ENCODE peak calls at places on chromosomes 4 and X, in ten cellular contexts. Q, Z, I, P, H, U, S, K, B and D are unnamed samples.

GRCh38 chr4:110808371-110808878 is 185.5 kb upstream of the PITX2 start:
- DNase-seq in Z (no peak), K (no peak), S (no peak), I (no peak), P (no peak), U (no peak), Q (no peak), B (no peak), H (peak; percentile 4), D (no peak)

GRCh38 chrX:26851981-26852380 is 611.2 kb downstream of the PPP4R3C start:
- DNase-seq in S (no peak), Z (no peak), U (no peak), P (no peak), H (peak; percentile 1), I (no peak), B (peak; percentile 9), K (no peak), Q (no peak), D (peak; percentile 5)

GRCh38 chrX:13791559-13791958 is 25.3 kb downstream of the GPM6B start:
- DNase-seq in U (no peak), B (no peak), S (no peak), Z (no peak), Q (no peak), K (no peak), H (no peak), P (no peak), I (no peak), D (no peak)

GRCh38 chrX:112901821-112902732 is 61.4 kb upstream of the AMOT start:
- DNase-seq in I (no peak), B (no peak), S (no peak), P (no peak), H (no peak), K (no peak), Q (no peak), Z (no peak), U (no peak), D (no peak)

GRCh38 chrX:43333543-43333942 is 322.6 kb upstream of the MAOA start:
- DNase-seq in H (no peak), B (peak; percentile 23), P (no peak), K (no peak), I (no peak), Z (no peak), S (no peak), U (no peak), Q (no peak), D (no peak)

GRCh38 chr4:52852041-52852440 is 10.1 kb upstream of the RASL11B start:
- DNase-seq in I (no peak), B (no peak), P (no peak), Z (no peak), U (no peak), Q (no peak), S (no peak), H (no peak), K (no peak), D (no peak)

GRCh38 chr4:151955721-151956340 is 195.0 kb upstream of the GATB start:
- DNase-seq in Q (no peak), U (no peak), S (no peak), K (no peak), B (no peak), P (no peak), Z (no peak), H (no peak), I (no peak), D (no peak)

GRCh38 chr4:59570850-59571476 is 1629.2 kb upstream of the ADGRL3 start:
- DNase-seq in P (no peak), B (peak; percentile 55), K (no peak), I (no peak), U (no peak), H (no peak), S (no peak), Z (no peak), Q (no peak), D (no peak)

GRCh38 chr4:130646886-130647285 is 1550.9 kb downstream of the C4orf33 start:
- DNase-seq in Z (no peak), U (no peak), P (no peak), K (no peak), Q (no peak), B (no peak), H (no peak), I (no peak), S (no peak), D (no peak)

GRCh38 chr4:19987746-19988145 is 264.0 kb upstream of the SLIT2 start:
- DNase-seq in S (no peak), B (no peak), H (peak; percentile 49), K (no peak), U (no peak), Z (no peak), I (no peak), P (no peak), Q (no peak), D (no peak)

GRCh38 chr4:6855692-6856297 is 53.8 kb upstream of the TBC1D14 start:
- DNase-seq in Q (no peak), U (no peak), P (no peak), H (peak; percentile 68), S (no peak), K (no peak), I (no peak), B (no peak), Z (no peak), D (no peak)

GRCh38 chr4:184907216-184907615 is 81.4 kb upstream of the ACSL1 start:
- DNase-seq in Q (no peak), U (no peak), K (no peak), P (no peak), B (no peak), Z (no peak), I (no peak), S (no peak), H (no peak), D (no peak)

GRCh38 chr4:85474818-85475630 is at the start of gene ARHGAP24:
- DNase-seq in Q (peak; percentile 91), I (peak; percentile 95), B (peak; percentile 93), U (peak; percentile 96), Z (no peak), P (peak; percentile 87), K (peak; percentile 80), H (peak; percentile 88), S (peak; percentile 23), D (peak; percentile 86)

GRCh38 chr4:185127021-185127925 is 15.8 kb upstream of the SLC25A4 start:
- DNase-seq in B (no peak), Z (no peak), P (no peak), U (no peak), Q (peak; percentile 76), K (no peak), H (no peak), S (no peak), I (peak; percentile 50), D (peak; percentile 28)

GRCh38 chr4:8609824-8610350 is 17.3 kb downstream of the CPZ start:
- DNase-seq in P (no peak), B (no peak), I (no peak), Z (no peak), Q (no peak), H (no peak), U (no peak), K (no peak), S (no peak), D (no peak)

GRCh38 chr4:180578175-180578574 is 1665.0 kb upstream of the TENM3 start:
- DNase-seq in Z (no peak), K (no peak), U (no peak), P (no peak), I (no peak), S (no peak), Q (no peak), H (no peak), B (no peak), D (no peak)

GRCh38 chr4:88422403-88422802 is 34.5 kb upstream of the HERC5 start:
- DNase-seq in K (no peak), B (no peak), Z (no peak), S (no peak), I (no peak), Q (no peak), H (no peak), U (no peak), P (no peak), D (no peak)

GRCh38 chr4:159547645-159548308 is 444.9 kb downstream of the RAPGEF2 start:
- DNase-seq in S (no peak), P (no peak), H (peak; percentile 25), U (no peak), K (no peak), Z (no peak), Q (no peak), B (no peak), I (no peak), D (no peak)

DNA sequence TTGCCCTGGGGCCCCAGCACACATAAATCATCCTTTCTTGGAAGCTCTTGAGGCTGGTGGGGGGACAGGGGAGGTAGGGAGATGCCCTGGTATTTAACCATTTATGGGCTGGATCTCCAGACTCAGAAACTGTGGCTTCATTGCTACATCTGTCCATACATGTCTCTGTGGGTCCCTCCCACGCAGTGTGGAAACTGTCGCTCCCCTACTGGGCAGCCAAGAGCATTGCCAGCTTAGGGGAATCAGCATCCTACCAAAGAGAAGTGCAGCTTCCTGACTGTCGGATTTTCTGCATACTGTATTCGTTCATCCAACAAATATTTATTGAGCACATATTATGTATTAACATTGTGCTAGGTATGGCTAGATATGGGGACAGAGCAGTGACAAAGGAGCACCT is 3.7 kb downstream of the GRIPAP1 start:
- DNase-seq in Q (no peak), K (no peak), U (no peak), H (no peak), B (no peak), I (no peak), P (no peak), Z (no peak), S (no peak), D (no peak)
- H3K36me3 ChIP-seq in Q (peaks cover 21% of the 10 kb centered on the region), K (peaks cover 26% of the 10 kb centered on the region), U (no peaks in the 10 kb centered on the region), H (peaks cover 11% of the 10 kb centered on the region), B (no peaks in the 10 kb centered on the region), I (no peaks in the 10 kb centered on the region), P (peaks cover 27% of the 10 kb centered on the region), Z (peaks cover 14% of the 10 kb centered on the region), S (no peaks in the 10 kb centered on the region), D (no peaks in the 10 kb centered on the region)

DNA sequence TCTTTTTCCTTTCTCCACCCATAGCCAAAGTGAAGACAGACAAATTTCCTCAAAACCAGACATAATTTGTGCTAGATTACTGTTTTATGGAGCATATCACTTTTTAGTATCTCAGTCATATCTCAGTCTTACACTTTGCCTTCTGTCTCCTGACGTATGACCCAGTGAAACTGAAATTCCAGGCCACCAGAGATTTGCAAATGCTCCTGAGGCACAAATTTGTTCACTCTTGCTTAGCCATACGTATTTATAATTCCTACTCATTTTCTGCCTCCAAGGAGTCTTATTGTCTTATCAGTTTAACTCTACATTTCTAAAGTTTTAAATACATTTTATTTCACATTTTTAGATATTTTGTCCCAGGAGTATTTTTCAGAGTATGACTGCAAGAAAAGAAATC is 10.0 kb downstream of the TMEM156 start:
- DNase-seq in I (no peak), B (no peak), S (no peak), K (no peak), U (no peak), Z (no peak), Q (no peak), P (no peak), H (no peak), D (no peak)
- H3K36me3 ChIP-seq in I (no peaks in the 10 kb centered on the region), B (no peaks in the 10 kb centered on the region), S (no peaks in the 10 kb centered on the region), K (no peaks in the 10 kb centered on the region), U (no peaks in the 10 kb centered on the region), Z (no peaks in the 10 kb centered on the region), Q (no peaks in the 10 kb centered on the region), P (no peaks in the 10 kb centered on the region), H (peaks cover 13% of the 10 kb centered on the region), D (no peaks in the 10 kb centered on the region)

GRCh38 chrX:130130990-130131389 is 20.7 kb upstream of the ELF4 start:
- DNase-seq in B (no peak), S (no peak), Z (no peak), H (no peak), K (no peak), I (no peak), Q (no peak), P (no peak), U (no peak), D (no peak)
- H3K36me3 ChIP-seq in B (no peaks in the 10 kb centered on the region), S (peaks cover 6% of the 10 kb centered on the region), Z (peaks cover 26% of the 10 kb centered on the region), H (peaks cover 11% of the 10 kb centered on the region), K (peaks cover 59% of the 10 kb centered on the region), I (no peaks in the 10 kb centered on the region), Q (peaks cover 31% of the 10 kb centered on the region), P (peaks cover 76% of the 10 kb centered on the region), U (peaks cover 26% of the 10 kb centered on the region), D (no peaks in the 10 kb centered on the region)

GRCh38 chrX:53556868-53557267 is 122.7 kb upstream of the HSD17B10 start:
- DNase-seq in U (no peak), S (no peak), H (no peak), P (no peak), Q (no peak), Z (no peak), I (no peak), B (no peak), K (no peak), D (no peak)
- H3K36me3 ChIP-seq in U (peaks cover 76% of the 10 kb centered on the region), S (peaks cover 23% of the 10 kb centered on the region), H (peaks cover 84% of the 10 kb centered on the region), P (peaks cover 94% of the 10 kb centered on the region), Q (peaks cover 91% of the 10 kb centered on the region), Z (peaks cover 51% of the 10 kb centered on the region), I (peaks cover 30% of the 10 kb centered on the region), B (peaks cover 5% of the 10 kb centered on the region), K (peaks cover 97% of the 10 kb centered on the region), D (no peaks in the 10 kb centered on the region)